ENCODE peak calls at places on chromosomes 5 and 9, in six cellular contexts. One of them, this sample, is unnamed.

GRCh38 chr9:33852216-33852826 is 35.4 kb downstream of the UBE2R2 start:
- DNase-seq in transverse colon: peak
- DNase-seq in breast epithelium: peak
- DNase-seq in psoas muscle: peak
- DNase-seq in fibroblast of lung: peak
- DNase-seq in IMR-90: peak
- DNase-seq in this sample: no peak

GRCh38 chr9:124268248-124268647 is 10.5 kb downstream of the NEK6 start:
- DNase-seq in psoas muscle: no peak
- DNase-seq in transverse colon: no peak
- DNase-seq in breast epithelium: no peak
- DNase-seq in fibroblast of lung: no peak
- DNase-seq in IMR-90: no peak
- DNase-seq in this sample: no peak

GRCh38 chr9:123364241-123364824 is 8.3 kb downstream of the CRB2 start:
- DNase-seq in fibroblast of lung: peak
- DNase-seq in psoas muscle: no peak
- DNase-seq in IMR-90: peak
- DNase-seq in transverse colon: no peak
- DNase-seq in breast epithelium: no peak
- DNase-seq in this sample: peak

GRCh38 chr5:176578391-176578808 is 29.3 kb downstream of the CDHR2 start:
- DNase-seq in transverse colon: peak
- DNase-seq in IMR-90: peak
- DNase-seq in breast epithelium: peak
- DNase-seq in psoas muscle: no peak
- DNase-seq in fibroblast of lung: peak
- DNase-seq in this sample: no peak

GRCh38 chr9:101028346-101029299 is at the start of gene PLPPR1:
- DNase-seq in fibroblast of lung: peak
- DNase-seq in psoas muscle: peak
- DNase-seq in transverse colon: peak
- DNase-seq in IMR-90: peak
- DNase-seq in breast epithelium: peak
- DNase-seq in this sample: peak

GRCh38 chr5:8993031-8993430 is 552.8 kb downstream of the SEMA5A start:
- DNase-seq in transverse colon: no peak
- DNase-seq in IMR-90: no peak
- DNase-seq in fibroblast of lung: no peak
- DNase-seq in breast epithelium: no peak
- DNase-seq in psoas muscle: no peak
- DNase-seq in this sample: no peak

GRCh38 chr5:142322747-142323479 is 1.9 kb downstream of the SPRY4 start:
- DNase-seq in fibroblast of lung: peak
- DNase-seq in psoas muscle: no peak
- DNase-seq in breast epithelium: no peak
- DNase-seq in IMR-90: peak
- DNase-seq in transverse colon: no peak
- DNase-seq in this sample: no peak

GRCh38 chr5:96079075-96079474 is 117.4 kb upstream of the ELL2 start:
- DNase-seq in psoas muscle: no peak
- DNase-seq in transverse colon: no peak
- DNase-seq in breast epithelium: no peak
- DNase-seq in IMR-90: peak
- DNase-seq in fibroblast of lung: peak
- DNase-seq in this sample: peak

GRCh38 chr5:141880961-141881801 is 3.0 kb upstream of the PCDH1 start:
- DNase-seq in psoas muscle: no peak
- DNase-seq in breast epithelium: no peak
- DNase-seq in fibroblast of lung: no peak
- DNase-seq in IMR-90: no peak
- DNase-seq in transverse colon: no peak
- DNase-seq in this sample: no peak

GRCh38 chr9:117000834-117001233 is 313.7 kb downstream of the TRIM32 start:
- DNase-seq in IMR-90: no peak
- DNase-seq in fibroblast of lung: no peak
- DNase-seq in transverse colon: no peak
- DNase-seq in psoas muscle: no peak
- DNase-seq in breast epithelium: no peak
- DNase-seq in this sample: no peak

GRCh38 chr5:158798140-158798539 is 301.6 kb downstream of the EBF1 start:
- DNase-seq in IMR-90: no peak
- DNase-seq in breast epithelium: no peak
- DNase-seq in transverse colon: no peak
- DNase-seq in fibroblast of lung: no peak
- DNase-seq in psoas muscle: no peak
- DNase-seq in this sample: no peak

GRCh38 chr9:125700791-125701190 is 6.2 kb downstream of the MAPKAP1 start:
- DNase-seq in psoas muscle: no peak
- DNase-seq in transverse colon: no peak
- DNase-seq in IMR-90: peak
- DNase-seq in breast epithelium: no peak
- DNase-seq in fibroblast of lung: peak
- DNase-seq in this sample: no peak

GRCh38 chr5:72246954-72247442 is 73.0 kb downstream of the MRPS27 start:
- DNase-seq in breast epithelium: no peak
- DNase-seq in transverse colon: no peak
- DNase-seq in psoas muscle: no peak
- DNase-seq in IMR-90: peak
- DNase-seq in fibroblast of lung: peak
- DNase-seq in this sample: no peak

GRCh38 chr9:90956026-90956810 is 154.6 kb downstream of the SYK start:
- DNase-seq in IMR-90: peak
- DNase-seq in psoas muscle: no peak
- DNase-seq in transverse colon: no peak
- DNase-seq in breast epithelium: no peak
- DNase-seq in fibroblast of lung: peak
- DNase-seq in this sample: no peak

GRCh38 chr5:123875444-123876264 is 363.7 kb downstream of the CSNK1G3 start:
- DNase-seq in psoas muscle: no peak
- DNase-seq in IMR-90: no peak
- DNase-seq in breast epithelium: no peak
- DNase-seq in transverse colon: peak
- DNase-seq in fibroblast of lung: no peak
- DNase-seq in this sample: no peak

GRCh38 chr9:131409458-131409992 is 15.6 kb downstream of the PRRC2B start:
- DNase-seq in breast epithelium: no peak
- DNase-seq in psoas muscle: no peak
- DNase-seq in fibroblast of lung: no peak
- DNase-seq in IMR-90: no peak
- DNase-seq in transverse colon: no peak
- DNase-seq in this sample: no peak

GRCh38 chr5:56896761-56897160 is 12.6 kb upstream of the SETD9 start:
- DNase-seq in IMR-90: no peak
- DNase-seq in transverse colon: no peak
- DNase-seq in breast epithelium: no peak
- DNase-seq in psoas muscle: no peak
- DNase-seq in fibroblast of lung: no peak
- DNase-seq in this sample: no peak

GRCh38 chr5:157290981-157291711 is 25.2 kb downstream of the CYFIP2 start:
- DNase-seq in transverse colon: peak
- DNase-seq in breast epithelium: no peak
- DNase-seq in IMR-90: no peak
- DNase-seq in psoas muscle: no peak
- DNase-seq in fibroblast of lung: peak
- DNase-seq in this sample: peak

GRCh38 chr5:137619191-137619870 is 116.6 kb downstream of the KLHL3 start:
- DNase-seq in IMR-90: peak
- DNase-seq in transverse colon: no peak
- DNase-seq in fibroblast of lung: peak
- DNase-seq in breast epithelium: no peak
- DNase-seq in psoas muscle: peak
- DNase-seq in this sample: peak

GRCh38 chr5:66666778-66667177 is 70.6 kb downstream of the MAST4 start:
- DNase-seq in transverse colon: peak
- DNase-seq in fibroblast of lung: no peak
- DNase-seq in psoas muscle: no peak
- DNase-seq in breast epithelium: no peak
- DNase-seq in IMR-90: no peak
- DNase-seq in this sample: no peak

GRCh38 chr9:124231095-124231743 is 26.5 kb upstream of the NEK6 start:
- DNase-seq in IMR-90: no peak
- DNase-seq in fibroblast of lung: no peak
- DNase-seq in transverse colon: no peak
- DNase-seq in breast epithelium: no peak
- DNase-seq in psoas muscle: no peak
- DNase-seq in this sample: no peak

DNA sequence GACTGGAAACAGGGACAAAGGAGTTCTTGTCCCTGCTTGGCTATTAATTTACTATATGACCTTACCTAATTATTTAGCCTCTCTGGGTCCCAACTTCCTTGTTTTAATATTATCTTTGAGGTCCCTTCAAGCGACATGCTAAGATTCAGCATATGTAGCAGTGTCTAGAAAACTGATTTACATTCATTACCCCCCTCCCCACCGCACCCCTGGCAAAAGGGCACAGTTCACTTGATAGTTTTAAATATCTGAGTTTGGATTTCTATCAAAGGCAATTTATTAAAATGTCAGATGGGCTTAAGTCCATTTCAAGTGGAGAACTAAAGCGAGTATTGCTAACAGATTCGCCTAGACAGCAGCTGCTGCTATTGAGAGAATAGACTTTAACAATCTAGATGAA is 3.9 kb downstream of the CEMIP2 start:
- DNase-seq in fibroblast of lung: no peak
- DNase-seq in breast epithelium: no peak
- DNase-seq in IMR-90: no peak
- DNase-seq in psoas muscle: no peak
- DNase-seq in transverse colon: no peak
- DNase-seq in this sample: no peak
- H3K4me3 ChIP-seq in fibroblast of lung: peak
- H3K4me3 ChIP-seq in breast epithelium: no peak
- H3K4me3 ChIP-seq in IMR-90: no peak
- H3K4me3 ChIP-seq in psoas muscle: peak
- H3K4me3 ChIP-seq in transverse colon: no peak
- H3K4me3 ChIP-seq in this sample: no peak

GRCh38 chr5:150703767-150704166 is 2.9 kb upstream of the RBM22 start:
- DNase-seq in psoas muscle: no peak
- DNase-seq in breast epithelium: no peak
- DNase-seq in transverse colon: no peak
- DNase-seq in IMR-90: peak
- DNase-seq in fibroblast of lung: no peak
- DNase-seq in this sample: no peak

GRCh38 chr5:150700298-150700599 is 613 bp downstream of the RBM22 start:
- DNase-seq in IMR-90: no peak
- DNase-seq in transverse colon: no peak
- DNase-seq in psoas muscle: no peak
- DNase-seq in fibroblast of lung: peak
- DNase-seq in breast epithelium: no peak
- DNase-seq in this sample: no peak

DNA sequence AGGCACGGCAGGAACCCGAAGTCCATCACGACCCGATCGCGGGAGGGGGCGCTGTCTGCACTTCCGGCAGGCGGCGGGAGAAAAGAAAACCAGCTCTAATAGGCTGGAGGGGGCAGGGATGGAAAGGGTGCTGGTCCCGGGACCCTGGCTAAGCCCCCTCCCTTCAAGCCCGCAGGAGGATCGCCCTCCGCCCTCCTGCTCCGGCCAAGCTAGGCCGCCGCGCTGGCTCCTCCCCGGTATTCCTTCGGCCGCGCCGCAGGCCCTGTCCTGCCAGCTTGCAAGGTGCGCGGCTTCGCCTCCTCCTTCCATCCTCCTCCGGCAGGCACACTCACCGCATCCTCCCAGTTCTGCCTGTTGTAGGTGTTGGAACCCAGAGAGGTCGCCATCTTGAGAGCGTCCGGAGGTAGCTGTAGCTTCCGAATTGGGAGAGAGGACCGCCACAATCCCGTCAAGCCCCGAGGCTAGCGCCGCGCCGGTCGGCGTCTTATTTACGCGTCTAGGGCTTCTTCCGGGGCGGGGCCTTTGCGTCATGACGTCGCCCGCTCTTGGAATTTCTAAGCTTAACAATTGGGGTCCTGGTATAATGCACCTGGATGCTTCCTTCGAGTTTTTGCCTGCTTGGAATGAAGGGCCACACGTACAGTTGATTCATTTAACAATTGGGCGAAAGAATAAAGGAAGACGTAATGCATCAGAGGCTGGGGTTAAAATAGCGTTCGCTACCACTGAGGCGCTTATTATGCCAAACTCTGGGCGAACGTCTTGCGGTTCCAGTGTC is at the start of gene RBM22:
- DNase-seq in fibroblast of lung: peak
- DNase-seq in psoas muscle: peak
- DNase-seq in transverse colon: peak
- DNase-seq in IMR-90: peak
- DNase-seq in breast epithelium: peak
- DNase-seq in this sample: peak
- TF ChIP-seq CTCF in fibroblast of lung: peak
- TF ChIP-seq CTCF in psoas muscle: peak
- TF ChIP-seq CTCF in transverse colon: peak
- TF ChIP-seq CTCF in IMR-90: peak
- TF ChIP-seq CTCF in breast epithelium: peak
- TF ChIP-seq CTCF in this sample: peak

DNA sequence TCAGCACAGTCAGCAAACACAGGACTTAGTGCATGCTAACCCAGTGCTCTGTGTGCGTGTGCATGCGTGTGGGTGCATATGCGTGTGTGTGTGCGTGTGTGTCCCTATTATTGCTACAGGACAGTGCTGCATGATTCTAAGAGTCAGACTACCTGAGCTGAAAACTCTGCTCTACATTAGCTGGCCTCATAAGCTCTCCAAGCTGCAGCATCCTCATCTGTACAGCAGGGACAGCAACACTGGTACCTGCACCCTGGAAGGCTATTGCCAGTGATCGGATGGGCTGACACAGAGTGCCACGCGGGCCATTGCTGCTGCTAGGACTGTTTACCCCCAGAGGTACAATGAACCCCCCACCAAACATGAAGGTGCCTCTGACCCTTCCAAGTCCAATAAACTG is 1.2 kb downstream of the ADAMTS12 start:
- DNase-seq in breast epithelium: no peak
- DNase-seq in fibroblast of lung: peak
- DNase-seq in IMR-90: peak
- DNase-seq in psoas muscle: no peak
- DNase-seq in transverse colon: no peak
- DNase-seq in this sample: no peak
- H3K4me3 ChIP-seq in breast epithelium: peak
- H3K4me3 ChIP-seq in fibroblast of lung: peak
- H3K4me3 ChIP-seq in IMR-90: peak
- H3K4me3 ChIP-seq in psoas muscle: peak
- H3K4me3 ChIP-seq in transverse colon: no peak
- H3K4me3 ChIP-seq in this sample: peak

DNA sequence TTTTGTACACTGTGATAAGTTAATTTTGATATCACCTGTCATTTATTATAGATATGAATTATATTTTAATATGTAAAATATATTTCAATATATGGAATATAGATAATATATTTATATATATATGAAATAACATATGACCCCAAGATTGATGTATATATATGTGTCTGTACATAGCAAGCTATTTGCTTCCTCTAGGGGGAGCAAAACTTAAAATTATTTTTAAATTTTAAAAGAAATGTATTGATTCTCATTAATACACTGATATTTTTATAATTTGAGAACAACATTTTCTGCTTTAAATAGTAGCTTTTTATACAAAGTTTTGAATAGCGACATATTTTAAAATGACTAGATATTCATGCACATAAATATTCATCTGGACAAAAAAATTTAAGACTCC is 272.0 kb downstream of the DMRTA1 start:
- DNase-seq in transverse colon: no peak
- DNase-seq in IMR-90: no peak
- DNase-seq in fibroblast of lung: no peak
- DNase-seq in breast epithelium: no peak
- DNase-seq in psoas muscle: no peak
- DNase-seq in this sample: no peak
- TF ChIP-seq CTCF in transverse colon: no peak
- TF ChIP-seq CTCF in IMR-90: no peak
- TF ChIP-seq CTCF in fibroblast of lung: no peak
- TF ChIP-seq CTCF in breast epithelium: no peak
- TF ChIP-seq CTCF in psoas muscle: no peak
- TF ChIP-seq CTCF in this sample: peak

This sample was measured in kidney epithelial cell.